ENCODE peak calls at places on chromosomes 6 and 20, in nine cellular contexts. C is suprapubic skin, E is HepG2, A is transverse colon, P is endothelial cell of umbilical vein, F is stomach, T is HCT116, H is upper lobe of left lung, N is sigmoid colon. B is an unnamed sample. For H3K4me1, the result is how much of the 10 kb centered on the place peaks cover.

GRCh38 chr6:10529231-10529801 is 8.2 kb downstream of the GCNT2 start:
- DNase-seq in C (no peak), E (peak), A (no peak), P (no peak), F (peak), T (no peak), H (peak), N (no peak), B (peak)

GRCh38 chr20:54170026-54170471 is 3.7 kb downstream of the CYP24A1 start:
- DNase-seq in C (no peak), E (no peak), A (no peak), P (no peak), F (no peak), T (no peak), H (no peak), N (no peak), B (no peak)

GRCh38 chr20:29741894-29742698 is 1515.4 kb upstream of the DEFB115 start:
- DNase-seq in C (no peak), E (no peak), A (no peak), P (no peak), F (no peak), T (no peak), H (no peak), N (no peak), B (no peak)

GRCh38 chr6:42498473-42499128 is 46.9 kb upstream of the TRERF1 start:
- DNase-seq in C (no peak), E (peak), A (peak), P (no peak), F (no peak), T (no peak), H (peak), N (no peak), B (no peak)

GRCh38 chr20:58875541-58876134 is 23.1 kb downstream of the GNAS start:
- DNase-seq in C (no peak), E (no peak), A (no peak), P (peak), F (no peak), T (no peak), H (no peak), N (no peak), B (no peak)

GRCh38 chr20:10898555-10898954 is 224.8 kb upstream of the JAG1 start:
- DNase-seq in C (no peak), E (no peak), A (no peak), P (no peak), F (no peak), T (no peak), H (no peak), N (no peak), B (no peak)

GRCh38 chr6:53436904-53437303 is 88.2 kb upstream of the ELOVL5 start:
- DNase-seq in C (no peak), E (no peak), A (no peak), P (no peak), F (no peak), T (no peak), H (no peak), N (no peak), B (no peak)

GRCh38 chr6:27605401-27606342 is 132.8 kb upstream of the ZNF184 start:
- DNase-seq in C (no peak), E (peak), A (no peak), P (peak), F (no peak), T (peak), H (no peak), N (no peak), B (no peak)

GRCh38 chr6:89360415-89360999 is 8.0 kb upstream of the UBE2J1 start:
- DNase-seq in C (no peak), E (no peak), A (no peak), P (no peak), F (no peak), T (no peak), H (no peak), N (no peak), B (no peak)

DNA sequence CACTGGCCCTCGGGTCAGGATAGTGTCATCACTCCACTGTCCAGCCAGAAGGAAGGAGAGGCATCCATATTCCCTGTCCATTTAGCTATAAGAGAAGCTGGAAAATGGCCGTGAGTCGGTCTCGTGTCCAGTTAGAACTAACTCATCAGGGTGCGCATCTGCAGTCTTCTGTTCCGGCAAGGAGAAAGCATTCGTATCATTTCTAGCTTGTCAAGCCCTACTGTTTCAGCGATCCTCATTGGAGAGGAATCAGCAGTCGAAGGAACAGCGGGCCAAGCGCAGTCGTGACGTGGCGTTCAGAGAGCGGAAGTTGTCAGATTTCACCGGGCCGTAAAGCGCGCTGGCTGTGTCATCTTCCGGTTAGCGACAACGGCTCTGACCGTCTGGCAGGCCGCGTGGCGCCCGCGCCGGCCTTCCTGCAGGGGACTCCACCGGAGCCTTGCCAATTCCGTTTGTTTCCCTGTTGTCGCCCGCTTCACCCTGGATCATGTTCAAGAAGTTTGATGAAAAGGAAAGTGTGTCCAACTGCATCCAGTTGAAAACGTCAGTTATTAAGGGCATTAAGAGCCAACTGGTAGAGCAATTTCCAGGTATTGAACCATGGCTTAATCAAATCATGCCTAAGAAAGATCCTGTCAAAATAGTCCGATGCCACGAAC is 32.9 kb downstream of the HM13 start:
- DNase-seq in C (peak), E (peak), A (peak), P (peak), F (peak), T (peak), H (peak), N (peak), B (peak)
- TF ChIP-seq POLR2A in C (no peak), E (peak), A (peak), P (peak), F (no peak), T (peak), H (peak), N (peak), B (peak)

DNA sequence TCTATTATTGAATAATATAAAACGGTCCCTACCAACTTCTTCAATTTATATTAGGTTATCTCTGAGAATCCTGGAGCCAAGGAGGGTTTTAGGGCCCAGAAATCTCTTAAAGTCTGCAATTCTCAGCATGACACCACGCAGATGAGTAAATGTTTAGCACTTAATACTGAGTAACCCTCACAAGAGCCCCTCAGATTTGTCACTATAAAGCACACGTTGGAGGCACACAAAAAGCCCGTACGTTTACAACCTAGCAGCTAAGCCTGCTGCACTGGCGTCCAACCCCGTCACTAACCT is 1.2 kb downstream of the CPNE1 start:
- DNase-seq in C (no peak), E (no peak), A (no peak), P (no peak), F (no peak), T (no peak), H (no peak), N (no peak), B (no peak)
- H3K4me1 ChIP-seq in C (under half), E (half or more), A (half or more), P (under half), F (half or more), T (under half), H (under half), N (half or more), B (under half)

GRCh38 chr20:49349078-49349477 is 71.2 kb upstream of the ZNFX1 start:
- DNase-seq in C (no peak), E (no peak), A (no peak), P (no peak), F (no peak), T (no peak), H (no peak), N (no peak), B (no peak)

GRCh38 chr20:49348563-49348962 is 70.7 kb upstream of the ZNFX1 start:
- DNase-seq in C (no peak), E (no peak), A (no peak), P (no peak), F (no peak), T (no peak), H (no peak), N (no peak), B (no peak)

GRCh38 chr20:49347156-49347555 is 69.3 kb upstream of the ZNFX1 start:
- DNase-seq in C (no peak), E (no peak), A (no peak), P (no peak), F (no peak), T (no peak), H (no peak), N (no peak), B (no peak)

GRCh38 chr20:49351775-49352174 is 73.9 kb upstream of the ZNFX1 start:
- DNase-seq in C (no peak), E (no peak), A (no peak), P (no peak), F (no peak), T (no peak), H (no peak), N (no peak), B (no peak)

DNA sequence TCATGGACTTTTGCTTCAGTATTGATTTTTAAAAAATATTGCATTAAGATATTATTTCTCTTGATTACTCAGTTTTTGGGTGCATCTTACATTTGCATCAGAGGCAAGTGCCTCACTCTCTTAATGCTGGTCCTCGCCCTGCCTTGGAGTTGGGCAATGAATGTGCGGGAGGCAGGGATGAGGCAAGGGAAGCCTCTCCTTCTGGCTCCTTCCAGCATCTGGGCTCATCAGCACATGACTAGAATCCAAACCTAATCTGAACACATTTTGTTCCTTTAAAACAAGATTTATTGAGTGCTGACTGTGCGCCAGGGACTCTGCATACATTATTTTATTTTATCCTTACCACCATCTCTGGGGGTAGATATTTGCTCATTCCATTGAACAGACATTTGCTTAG is 71.8 kb upstream of the ZNFX1 start:
- DNase-seq in C (peak), E (no peak), A (peak), P (no peak), F (no peak), T (no peak), H (no peak), N (peak), B (no peak)
- TF ChIP-seq POLR2AphosphoS5 in C (peak), E (no peak), A (peak), P (no peak), F (no peak), T (no peak), H (no peak), N (peak), B (peak)

GRCh38 chr6:163413054-163413344 is 1.5 kb upstream of the QKI start:
- DNase-seq in C (no peak), E (no peak), A (no peak), P (no peak), F (no peak), T (no peak), H (no peak), N (no peak), B (no peak)

GRCh38 chr6:163414367-163415175 is at the start of gene QKI:
- DNase-seq in C (peak), E (peak), A (peak), P (peak), F (peak), T (no peak), H (peak), N (peak), B (peak)

GRCh38 chr6:163412345-163412744 is 2.2 kb upstream of the QKI start:
- DNase-seq in C (no peak), E (no peak), A (no peak), P (no peak), F (no peak), T (no peak), H (no peak), N (no peak), B (no peak)

GRCh38 chr6:163414117-163414366 is 476 bp upstream of the QKI start:
- DNase-seq in C (no peak), E (no peak), A (no peak), P (no peak), F (no peak), T (no peak), H (peak), N (no peak), B (no peak)

DNA sequence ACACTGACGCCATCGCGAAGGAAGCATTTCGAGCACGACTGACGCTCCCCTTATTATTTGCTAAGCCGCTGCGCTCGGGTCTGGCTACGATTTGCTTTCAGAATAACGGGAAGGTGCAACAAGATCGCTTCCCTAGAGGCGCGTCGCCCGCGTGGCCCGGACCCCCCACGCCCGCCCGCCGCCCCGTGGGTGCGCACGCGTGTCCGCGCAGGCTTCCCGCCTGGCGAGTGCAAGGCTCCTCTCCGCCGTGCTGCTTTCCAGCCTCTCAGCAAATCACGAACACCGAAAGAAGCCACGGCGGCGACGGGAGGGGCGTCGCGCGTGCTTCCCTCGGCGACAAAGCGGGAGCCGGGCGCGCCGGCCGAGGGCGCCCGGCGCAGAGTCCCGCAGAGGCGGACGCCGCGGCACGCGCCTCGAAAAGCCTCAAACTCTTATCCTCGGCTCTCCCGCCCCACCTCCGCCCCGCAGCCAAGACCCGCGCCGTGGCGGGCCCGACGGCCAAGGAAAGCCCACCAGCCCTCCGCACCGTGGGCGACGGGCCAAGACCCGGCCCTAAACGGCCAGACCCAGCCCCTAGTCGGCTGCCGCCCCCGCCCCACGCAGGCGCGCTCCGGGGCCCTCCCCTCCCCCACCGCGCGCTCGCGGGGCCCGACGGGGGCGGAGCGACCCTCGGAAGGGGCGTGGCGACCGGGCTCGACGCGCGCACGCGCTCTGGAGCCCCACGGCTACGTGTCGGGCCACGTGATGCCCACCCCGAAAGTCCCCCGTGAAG is 987 bp upstream of the QKI start:
- DNase-seq in C (peak), E (peak), A (peak), P (peak), F (peak), T (peak), H (peak), N (peak), B (peak)
- TF ChIP-seq POLR2A in C (peak), E (peak), A (peak), P (peak), F (no peak), T (no peak), H (peak), N (no peak), B (peak)

GRCh38 chr6:31663087-31663960 is 1.5 kb downstream of the GPANK1 start:
- DNase-seq in C (no peak), E (no peak), A (no peak), P (no peak), F (no peak), T (no peak), H (no peak), N (no peak), B (no peak)
- H3K4me1 ChIP-seq in C (half or more), E (half or more), A (half or more), P (under half), F (half or more), T (under half), H (half or more), N (half or more), B (under half)

GRCh38 chr20:3995749-3996305 is 19.5 kb downstream of the RNF24 start:
- DNase-seq in C (no peak), E (no peak), A (no peak), P (no peak), F (no peak), T (no peak), H (no peak), N (no peak), B (no peak)

GRCh38 chr20:3997446-3997845 is 17.9 kb downstream of the RNF24 start:
- DNase-seq in C (no peak), E (no peak), A (no peak), P (no peak), F (no peak), T (no peak), H (no peak), N (no peak), B (no peak)

GRCh38 chr20:3993109-3993508 is 22.2 kb downstream of the RNF24 start:
- DNase-seq in C (no peak), E (no peak), A (no peak), P (no peak), F (no peak), T (no peak), H (no peak), N (no peak), B (no peak)

GRCh38 chr20:3995067-3995748 is 20.1 kb downstream of the RNF24 start:
- DNase-seq in C (no peak), E (no peak), A (no peak), P (no peak), F (no peak), T (no peak), H (no peak), N (no peak), B (no peak)

GRCh38 chr20:3994125-3994524 is 21.2 kb downstream of the RNF24 start:
- DNase-seq in C (no peak), E (no peak), A (no peak), P (no peak), F (no peak), T (no peak), H (no peak), N (no peak), B (no peak)
- TF ChIP-seq POLR2AphosphoS5 in C (no peak), E (no peak), A (no peak), P (no peak), F (no peak), T (no peak), H (no peak), N (no peak), B (no peak)

DNA sequence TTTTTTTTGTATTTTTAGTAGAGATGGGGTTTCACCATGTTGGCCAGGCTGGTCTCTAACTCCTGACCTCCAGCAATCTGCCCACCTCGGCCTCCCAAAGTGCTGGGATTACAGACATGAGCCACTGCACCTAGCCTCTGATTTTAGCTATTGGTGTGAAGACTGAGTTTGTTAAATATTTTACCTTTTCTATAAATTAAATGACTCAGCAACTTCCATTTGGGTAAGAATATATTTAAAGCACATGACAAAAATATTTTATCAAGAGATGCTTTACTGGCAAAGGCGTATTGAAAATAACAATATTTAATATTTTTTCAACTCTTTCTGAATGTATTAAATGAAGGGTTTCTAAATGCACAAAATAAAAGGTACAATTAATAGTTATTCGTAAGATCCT is 158.7 kb upstream of the AGPAT4 start:
- DNase-seq in C (no peak), E (no peak), A (no peak), P (no peak), F (no peak), T (no peak), H (no peak), N (no peak), B (no peak)
- TF ChIP-seq POLR2A in C (no peak), E (no peak), A (no peak), P (no peak), F (no peak), T (no peak), H (no peak), N (no peak), B (no peak)

DNA sequence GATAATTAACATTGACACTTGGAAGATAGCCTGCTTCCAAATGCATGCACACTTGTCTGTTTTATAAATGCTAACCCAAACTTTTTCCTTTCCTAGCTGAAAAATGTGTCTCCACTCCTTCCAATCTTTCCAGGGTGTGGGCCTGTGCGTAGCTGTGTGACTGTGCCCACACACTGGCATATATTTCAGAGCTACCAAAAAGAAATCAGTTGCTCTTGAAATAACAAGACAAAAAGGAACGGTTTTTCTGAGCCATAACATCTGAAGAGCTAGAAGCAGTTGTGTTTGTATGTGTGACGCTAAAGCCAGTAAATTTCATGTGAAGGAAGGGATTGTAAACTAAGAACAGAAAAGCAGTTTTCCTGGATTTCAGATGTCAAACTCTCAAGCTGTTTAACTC is 90.6 kb downstream of the FOXO3 start:
- DNase-seq in C (no peak), E (no peak), A (no peak), P (no peak), F (no peak), T (no peak), H (no peak), N (no peak), B (no peak)
- H3K4me1 ChIP-seq in C (half or more), E (under half), A (half or more), P (under half), F (half or more), T (under half), H (half or more), N (half or more), B (half or more)

DNA sequence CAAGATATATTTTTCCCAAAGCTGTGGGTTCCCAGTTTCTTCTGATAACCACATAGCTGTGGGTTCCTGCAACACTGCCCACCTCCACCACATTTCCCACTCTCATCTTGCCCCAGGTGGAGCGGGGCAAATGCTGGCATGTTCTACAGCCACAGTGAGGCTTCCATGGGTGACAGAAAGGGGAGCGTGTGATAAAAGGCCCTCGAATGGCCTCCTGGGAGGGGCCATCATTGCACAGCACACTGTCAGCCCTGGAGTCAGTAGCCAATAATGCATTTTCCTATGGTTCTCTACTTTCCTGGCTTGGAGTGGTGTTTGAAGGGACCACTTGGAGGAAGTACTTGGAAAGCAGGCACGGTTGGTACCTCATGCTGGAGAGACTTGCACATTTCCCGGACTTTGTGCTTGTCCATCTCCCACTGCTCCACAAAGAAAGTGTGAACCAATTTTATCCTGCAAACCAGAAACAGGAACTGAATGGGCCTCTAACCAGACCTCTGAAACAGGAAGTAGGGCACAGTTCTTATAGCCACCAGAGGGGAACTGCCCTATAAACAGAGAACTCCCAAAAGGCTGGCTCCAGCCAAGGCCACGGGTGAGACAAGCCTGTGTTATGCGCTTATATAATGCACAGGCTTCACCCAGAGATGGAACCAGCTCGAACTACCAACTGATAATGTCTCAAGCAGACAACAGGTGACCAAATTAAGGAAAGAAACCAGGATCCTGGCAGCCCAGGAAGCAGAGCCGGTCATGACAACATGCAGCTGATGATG is 8.6 kb downstream of the MAP3K5 start:
- DNase-seq in C (no peak), E (no peak), A (no peak), P (no peak), F (no peak), T (no peak), H (peak), N (no peak), B (no peak)
- TF ChIP-seq POLR2AphosphoS5 in C (no peak), E (no peak), A (no peak), P (no peak), F (peak), T (no peak), H (no peak), N (no peak), B (no peak)

B was measured in breast epithelium.